ENCODE peak calls at places on chromosomes 12 and 14, in ten cellular contexts. One of them, this sample, is unnamed.

GRCh38 chr12:71142046-71142445 is 15.8 kb downstream of the TSPAN8 start:
- DNase-seq in neuronal stem cell: no peak
- DNase-seq in lung microvascular endothelial cell: no peak
- DNase-seq in left ventricle myocardium inferior: no peak
- DNase-seq in choroid plexus epithelial cell: no peak
- DNase-seq in NCI-H1930: no peak
- DNase-seq in lower lobe of right lung: no peak
- DNase-seq in SW480: no peak
- DNase-seq in NCI-H69: no peak
- DNase-seq in hepatocyte: no peak
- DNase-seq in this sample: no peak

GRCh38 chr12:57731411-57732080 is 7.0 kb downstream of the AGAP2 start:
- DNase-seq in neuronal stem cell: no peak
- DNase-seq in lung microvascular endothelial cell: no peak
- DNase-seq in left ventricle myocardium inferior: no peak
- DNase-seq in choroid plexus epithelial cell: no peak
- DNase-seq in NCI-H1930: no peak
- DNase-seq in lower lobe of right lung: no peak
- DNase-seq in SW480: no peak
- DNase-seq in NCI-H69: no peak
- DNase-seq in hepatocyte: no peak
- DNase-seq in this sample: no peak

GRCh38 chr14:96894966-96895365 is 97.8 kb downstream of the VRK1 start:
- DNase-seq in neuronal stem cell: no peak
- DNase-seq in lung microvascular endothelial cell: peak
- DNase-seq in left ventricle myocardium inferior: no peak
- DNase-seq in choroid plexus epithelial cell: peak
- DNase-seq in NCI-H1930: no peak
- DNase-seq in lower lobe of right lung: no peak
- DNase-seq in SW480: no peak
- DNase-seq in NCI-H69: no peak
- DNase-seq in hepatocyte: no peak
- DNase-seq in this sample: no peak

GRCh38 chr14:70842851-70843462 is 33.6 kb upstream of the MAP3K9 start:
- DNase-seq in neuronal stem cell: no peak
- DNase-seq in lung microvascular endothelial cell: no peak
- DNase-seq in left ventricle myocardium inferior: no peak
- DNase-seq in choroid plexus epithelial cell: no peak
- DNase-seq in NCI-H1930: no peak
- DNase-seq in lower lobe of right lung: no peak
- DNase-seq in SW480: no peak
- DNase-seq in NCI-H69: no peak
- DNase-seq in hepatocyte: no peak
- DNase-seq in this sample: no peak

GRCh38 chr14:90503582-90503981 is 106.8 kb downstream of the CALM1 start:
- DNase-seq in neuronal stem cell: no peak
- DNase-seq in lung microvascular endothelial cell: no peak
- DNase-seq in left ventricle myocardium inferior: peak
- DNase-seq in choroid plexus epithelial cell: no peak
- DNase-seq in NCI-H1930: no peak
- DNase-seq in lower lobe of right lung: no peak
- DNase-seq in SW480: no peak
- DNase-seq in NCI-H69: peak
- DNase-seq in hepatocyte: no peak
- DNase-seq in this sample: no peak

GRCh38 chr14:76780058-76780345 is 18.7 kb downstream of the VASH1 start:
- DNase-seq in neuronal stem cell: no peak
- DNase-seq in lung microvascular endothelial cell: no peak
- DNase-seq in left ventricle myocardium inferior: no peak
- DNase-seq in choroid plexus epithelial cell: no peak
- DNase-seq in NCI-H1930: no peak
- DNase-seq in lower lobe of right lung: no peak
- DNase-seq in SW480: no peak
- DNase-seq in NCI-H69: no peak
- DNase-seq in hepatocyte: no peak
- DNase-seq in this sample: no peak

GRCh38 chr12:6966351-6966750 is 4.1 kb downstream of the PHB2 start:
- DNase-seq in neuronal stem cell: no peak
- DNase-seq in lung microvascular endothelial cell: no peak
- DNase-seq in left ventricle myocardium inferior: no peak
- DNase-seq in choroid plexus epithelial cell: peak
- DNase-seq in NCI-H1930: no peak
- DNase-seq in lower lobe of right lung: no peak
- DNase-seq in SW480: no peak
- DNase-seq in NCI-H69: no peak
- DNase-seq in hepatocyte: no peak
- DNase-seq in this sample: no peak

GRCh38 chr14:23379331-23380196 is 2.7 kb downstream of the CMTM5 start:
- DNase-seq in neuronal stem cell: peak
- DNase-seq in lung microvascular endothelial cell: peak
- DNase-seq in left ventricle myocardium inferior: peak
- DNase-seq in choroid plexus epithelial cell: peak
- DNase-seq in NCI-H1930: peak
- DNase-seq in lower lobe of right lung: peak
- DNase-seq in SW480: peak
- DNase-seq in NCI-H69: peak
- DNase-seq in hepatocyte: peak
- DNase-seq in this sample: no peak

GRCh38 chr14:49512147-49512551 is 74.0 kb downstream of the RPS29 start:
- DNase-seq in neuronal stem cell: no peak
- DNase-seq in lung microvascular endothelial cell: peak
- DNase-seq in left ventricle myocardium inferior: no peak
- DNase-seq in choroid plexus epithelial cell: peak
- DNase-seq in NCI-H1930: no peak
- DNase-seq in lower lobe of right lung: no peak
- DNase-seq in SW480: peak
- DNase-seq in NCI-H69: no peak
- DNase-seq in hepatocyte: no peak
- DNase-seq in this sample: no peak

GRCh38 chr14:73403181-73403752 is 55.1 kb downstream of the NUMB start:
- DNase-seq in neuronal stem cell: no peak
- DNase-seq in lung microvascular endothelial cell: no peak
- DNase-seq in left ventricle myocardium inferior: no peak
- DNase-seq in choroid plexus epithelial cell: no peak
- DNase-seq in NCI-H1930: no peak
- DNase-seq in lower lobe of right lung: no peak
- DNase-seq in SW480: no peak
- DNase-seq in NCI-H69: no peak
- DNase-seq in hepatocyte: no peak
- DNase-seq in this sample: no peak

GRCh38 chr14:55438066-55438683 is 2.2 kb downstream of the TBPL2 start:
- DNase-seq in neuronal stem cell: peak
- DNase-seq in lung microvascular endothelial cell: peak
- DNase-seq in left ventricle myocardium inferior: no peak
- DNase-seq in choroid plexus epithelial cell: peak
- DNase-seq in NCI-H1930: no peak
- DNase-seq in lower lobe of right lung: no peak
- DNase-seq in SW480: peak
- DNase-seq in NCI-H69: peak
- DNase-seq in hepatocyte: peak
- DNase-seq in this sample: no peak

GRCh38 chr12:29306267-29306666 is 74.7 kb downstream of the ERGIC2 start:
- DNase-seq in neuronal stem cell: no peak
- DNase-seq in lung microvascular endothelial cell: no peak
- DNase-seq in left ventricle myocardium inferior: no peak
- DNase-seq in choroid plexus epithelial cell: no peak
- DNase-seq in NCI-H1930: no peak
- DNase-seq in lower lobe of right lung: no peak
- DNase-seq in SW480: no peak
- DNase-seq in NCI-H69: no peak
- DNase-seq in hepatocyte: no peak
- DNase-seq in this sample: no peak

GRCh38 chr12:49662998-49663843 is 39.9 kb downstream of the PRPF40B start:
- DNase-seq in neuronal stem cell: no peak
- DNase-seq in lung microvascular endothelial cell: peak
- DNase-seq in left ventricle myocardium inferior: peak
- DNase-seq in choroid plexus epithelial cell: peak
- DNase-seq in NCI-H1930: no peak
- DNase-seq in lower lobe of right lung: peak
- DNase-seq in SW480: peak
- DNase-seq in NCI-H69: peak
- DNase-seq in hepatocyte: peak
- DNase-seq in this sample: peak

GRCh38 chr12:39368096-39368495 is 74.8 kb downstream of the KIF21A start:
- DNase-seq in neuronal stem cell: no peak
- DNase-seq in lung microvascular endothelial cell: no peak
- DNase-seq in left ventricle myocardium inferior: no peak
- DNase-seq in choroid plexus epithelial cell: no peak
- DNase-seq in NCI-H1930: no peak
- DNase-seq in lower lobe of right lung: no peak
- DNase-seq in SW480: no peak
- DNase-seq in NCI-H69: no peak
- DNase-seq in hepatocyte: no peak
- DNase-seq in this sample: no peak

GRCh38 chr12:54759751-54760150 is 94.6 kb upstream of the MUCL1 start:
- DNase-seq in neuronal stem cell: peak
- DNase-seq in lung microvascular endothelial cell: peak
- DNase-seq in left ventricle myocardium inferior: no peak
- DNase-seq in choroid plexus epithelial cell: peak
- DNase-seq in NCI-H1930: peak
- DNase-seq in lower lobe of right lung: no peak
- DNase-seq in SW480: peak
- DNase-seq in NCI-H69: peak
- DNase-seq in hepatocyte: peak
- DNase-seq in this sample: no peak

GRCh38 chr12:54988402-54989054 is 4.0 kb upstream of the TESPA1 start:
- DNase-seq in neuronal stem cell: no peak
- DNase-seq in lung microvascular endothelial cell: peak
- DNase-seq in left ventricle myocardium inferior: peak
- DNase-seq in choroid plexus epithelial cell: peak
- DNase-seq in NCI-H1930: no peak
- DNase-seq in lower lobe of right lung: peak
- DNase-seq in SW480: no peak
- DNase-seq in NCI-H69: peak
- DNase-seq in hepatocyte: peak
- DNase-seq in this sample: peak

GRCh38 chr14:105774001-105774400 is 247.6 kb downstream of the TMEM121 start:
- DNase-seq in neuronal stem cell: no peak
- DNase-seq in lung microvascular endothelial cell: no peak
- DNase-seq in left ventricle myocardium inferior: no peak
- DNase-seq in choroid plexus epithelial cell: no peak
- DNase-seq in NCI-H1930: no peak
- DNase-seq in lower lobe of right lung: no peak
- DNase-seq in SW480: peak
- DNase-seq in NCI-H69: peak
- DNase-seq in hepatocyte: no peak
- DNase-seq in this sample: no peak